ENCODE peak calls at places on chromosome 17, in six cellular contexts. One of them, this sample, is unnamed. For H3K9me3, the result is how much of the 10 kb centered on the place peaks cover.

GRCh38 chr17:75508848-75509450 is 6.4 kb downstream of the CASKIN2 start:
- DNase-seq in SK-N-SH: no peak
- DNase-seq in K562: no peak
- DNase-seq in WERI-Rb-1: no peak
- DNase-seq in IMR-90: no peak
- DNase-seq in ovary: no peak
- DNase-seq in this sample: no peak

GRCh38 chr17:57296231-57296630 is 39.9 kb downstream of the MSI2 start:
- DNase-seq in SK-N-SH: no peak
- DNase-seq in K562: no peak
- DNase-seq in WERI-Rb-1: no peak
- DNase-seq in IMR-90: no peak
- DNase-seq in ovary: no peak
- DNase-seq in this sample: no peak

GRCh38 chr17:10668771-10669170 is 11.7 kb upstream of the MYH3 start:
- DNase-seq in SK-N-SH: no peak
- DNase-seq in K562: no peak
- DNase-seq in WERI-Rb-1: no peak
- DNase-seq in IMR-90: peak
- DNase-seq in ovary: no peak
- DNase-seq in this sample: no peak

GRCh38 chr17:64698725-64699124 is 36.6 kb upstream of the SMURF2 start:
- DNase-seq in SK-N-SH: no peak
- DNase-seq in K562: no peak
- DNase-seq in WERI-Rb-1: no peak
- DNase-seq in IMR-90: peak
- DNase-seq in ovary: no peak
- DNase-seq in this sample: no peak

GRCh38 chr17:45270828-45271418 is 9.0 kb upstream of the SPATA32 start:
- DNase-seq in SK-N-SH: peak
- DNase-seq in K562: peak
- DNase-seq in WERI-Rb-1: peak
- DNase-seq in IMR-90: no peak
- DNase-seq in ovary: no peak
- DNase-seq in this sample: no peak

GRCh38 chr17:66567234-66568170 is 265.1 kb downstream of the PRKCA start:
- DNase-seq in SK-N-SH: peak
- DNase-seq in K562: peak
- DNase-seq in WERI-Rb-1: peak
- DNase-seq in IMR-90: peak
- DNase-seq in ovary: peak
- DNase-seq in this sample: peak

GRCh38 chr17:4230142-4230541 is 33.6 kb downstream of the ANKFY1 start:
- DNase-seq in SK-N-SH: no peak
- DNase-seq in K562: no peak
- DNase-seq in WERI-Rb-1: no peak
- DNase-seq in IMR-90: peak
- DNase-seq in ovary: peak
- DNase-seq in this sample: no peak

GRCh38 chr17:76246080-76247066 is 6.1 kb upstream of the RNF157 start:
- DNase-seq in SK-N-SH: no peak
- DNase-seq in K562: peak
- DNase-seq in WERI-Rb-1: no peak
- DNase-seq in IMR-90: peak
- DNase-seq in ovary: no peak
- DNase-seq in this sample: peak

GRCh38 chr17:12296120-12296727 is 275.5 kb downstream of the MAP2K4 start:
- DNase-seq in SK-N-SH: no peak
- DNase-seq in K562: no peak
- DNase-seq in WERI-Rb-1: no peak
- DNase-seq in IMR-90: peak
- DNase-seq in ovary: no peak
- DNase-seq in this sample: no peak

DNA sequence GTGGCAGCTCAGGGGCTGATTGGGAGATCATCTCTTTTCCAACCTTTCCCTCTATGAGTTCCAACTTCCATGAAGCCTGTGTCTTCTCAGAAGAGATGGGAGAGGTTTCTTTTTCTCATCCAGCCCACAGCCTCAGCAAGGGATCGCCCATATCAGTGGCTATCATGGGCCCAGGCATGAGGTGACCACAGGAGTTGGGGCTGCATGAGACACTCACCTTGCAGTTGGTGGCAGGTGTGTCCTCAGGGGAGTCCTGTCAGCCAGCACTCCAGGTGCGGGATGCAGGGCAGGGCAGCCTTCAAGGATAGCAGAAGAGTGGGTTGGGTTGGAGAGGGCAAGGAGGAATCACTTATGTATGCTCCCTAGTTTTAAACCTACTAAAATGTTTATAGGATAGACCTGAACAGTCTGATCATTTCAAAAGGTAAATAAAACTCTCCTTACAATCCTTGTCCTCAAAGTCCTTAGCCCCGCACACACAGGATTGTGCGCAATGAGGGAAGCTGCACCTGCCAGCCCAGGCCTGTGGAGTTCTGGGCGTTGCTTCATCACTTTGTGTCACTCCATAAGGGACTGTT is 811.1 kb downstream of the KCNJ18 start:
- DNase-seq in SK-N-SH: no peak
- DNase-seq in K562: no peak
- DNase-seq in WERI-Rb-1: no peak
- DNase-seq in IMR-90: no peak
- DNase-seq in ovary: no peak
- DNase-seq in this sample: no peak
- H3K9me3 ChIP-seq in SK-N-SH: under half
- H3K9me3 ChIP-seq in K562: under half
- H3K9me3 ChIP-seq in WERI-Rb-1: under half
- H3K9me3 ChIP-seq in IMR-90: under half
- H3K9me3 ChIP-seq in ovary: under half
- H3K9me3 ChIP-seq in this sample: under half

GRCh38 chr17:47956818-47957590 is 679 bp downstream of the PRR15L start:
- DNase-seq in SK-N-SH: no peak
- DNase-seq in K562: no peak
- DNase-seq in WERI-Rb-1: no peak
- DNase-seq in IMR-90: peak
- DNase-seq in ovary: no peak
- DNase-seq in this sample: no peak
- H3K4me3 ChIP-seq in SK-N-SH: no peak
- H3K4me3 ChIP-seq in K562: no peak
- H3K4me3 ChIP-seq in WERI-Rb-1: no peak
- H3K4me3 ChIP-seq in IMR-90: no peak
- H3K4me3 ChIP-seq in ovary: peak
- H3K4me3 ChIP-seq in this sample: no peak

GRCh38 chr17:79510071-79510470 is 100.8 kb downstream of the RBFOX3 start:
- DNase-seq in SK-N-SH: no peak
- DNase-seq in K562: no peak
- DNase-seq in WERI-Rb-1: no peak
- DNase-seq in IMR-90: no peak
- DNase-seq in ovary: no peak
- DNase-seq in this sample: no peak
- H3K9me3 ChIP-seq in SK-N-SH: under half
- H3K9me3 ChIP-seq in K562: under half
- H3K9me3 ChIP-seq in WERI-Rb-1: under half
- H3K9me3 ChIP-seq in IMR-90: under half
- H3K9me3 ChIP-seq in ovary: under half
- H3K9me3 ChIP-seq in this sample: under half

GRCh38 chr17:1347681-1348318 is 52.2 kb downstream of the YWHAE start:
- DNase-seq in SK-N-SH: no peak
- DNase-seq in K562: no peak
- DNase-seq in WERI-Rb-1: no peak
- DNase-seq in IMR-90: peak
- DNase-seq in ovary: no peak
- DNase-seq in this sample: peak
- H3K4me3 ChIP-seq in SK-N-SH: no peak
- H3K4me3 ChIP-seq in K562: no peak
- H3K4me3 ChIP-seq in WERI-Rb-1: no peak
- H3K4me3 ChIP-seq in IMR-90: no peak
- H3K4me3 ChIP-seq in ovary: peak
- H3K4me3 ChIP-seq in this sample: peak

DNA sequence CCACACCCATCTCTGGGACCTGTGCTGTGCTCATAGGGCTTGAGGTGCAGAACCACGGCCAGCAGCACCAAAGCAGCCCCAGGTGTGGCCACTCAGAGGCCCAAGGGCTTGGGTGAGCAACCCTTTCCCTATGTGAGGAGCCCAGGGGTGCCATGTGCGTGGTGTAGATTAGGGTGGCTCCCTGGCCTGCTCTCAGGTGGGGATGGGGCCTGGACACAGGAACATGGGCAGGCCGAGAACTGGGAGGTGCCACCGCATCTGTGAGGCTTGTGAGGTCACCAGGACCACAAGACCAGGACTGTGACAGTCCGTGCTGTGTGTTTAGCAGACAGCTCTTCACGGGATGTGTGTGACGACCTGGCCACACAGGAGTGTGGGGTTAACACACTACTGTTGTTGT is 103.5 kb upstream of the ZNF750 start:
- DNase-seq in SK-N-SH: no peak
- DNase-seq in K562: no peak
- DNase-seq in WERI-Rb-1: no peak
- DNase-seq in IMR-90: no peak
- DNase-seq in ovary: no peak
- DNase-seq in this sample: no peak
- H3K9me3 ChIP-seq in SK-N-SH: under half
- H3K9me3 ChIP-seq in K562: under half
- H3K9me3 ChIP-seq in WERI-Rb-1: half or more
- H3K9me3 ChIP-seq in IMR-90: under half
- H3K9me3 ChIP-seq in ovary: under half
- H3K9me3 ChIP-seq in this sample: under half

This sample was measured in psoas muscle.